ENCODE peak calls at places on chromosomes 6 and 20, in six cellular contexts. H is endothelial cell, U is endodermal cell, I is cardiac fibroblast, F is omental fat pad, J is dorsolateral prefrontal cortex. O is an unnamed sample.

GRCh38 chr6:5076931-5077330 is 8.2 kb upstream of the PPP1R3G start:
- DNase-seq in F (no peak), U (no peak), I (no peak), H (no peak), J (no peak), O (no peak)

GRCh38 chr6:169045486-169045885 is 208.2 kb downstream of the THBS2 start:
- DNase-seq in J (peak), U (no peak), F (no peak), H (no peak), I (no peak), O (no peak)

GRCh38 chr6:113449051-113449450 is 408.1 kb upstream of the MARCKS start:
- DNase-seq in F (no peak), I (peak), H (no peak), J (no peak), U (no peak), O (no peak)

GRCh38 chr6:156780117-156780641 is 3.0 kb downstream of the ARID1B start:
- DNase-seq in H (no peak), U (peak), J (peak), F (no peak), I (peak), O (no peak)

GRCh38 chr6:140537834-140538680 is 1163.6 kb upstream of the CITED2 start:
- DNase-seq in H (no peak), U (peak), J (no peak), F (no peak), I (peak), O (peak)

GRCh38 chr20:53001502-53002301 is 29.5 kb downstream of the TSHZ2 start:
- DNase-seq in U (no peak), F (no peak), I (no peak), J (no peak), H (no peak), O (no peak)

GRCh38 chr6:149235130-149235561 is 82.4 kb upstream of the TAB2 start:
- DNase-seq in J (no peak), F (no peak), H (no peak), I (peak), U (no peak), O (no peak)

GRCh38 chr20:49984426-49985153 is 1.8 kb downstream of the SNAI1 start:
- DNase-seq in I (no peak), J (no peak), U (no peak), F (no peak), H (no peak), O (no peak)

GRCh38 chr6:130624046-130624445 is 203.2 kb upstream of the SMLR1 start:
- DNase-seq in H (no peak), I (peak), J (no peak), U (no peak), F (no peak), O (no peak)

GRCh38 chr6:134132494-134133141 is 80.2 kb upstream of the SLC2A12 start:
- DNase-seq in I (no peak), F (no peak), U (no peak), J (no peak), H (no peak), O (no peak)

GRCh38 chr20:38246357-38247165 is 14.0 kb downstream of the KIAA1755 start:
- DNase-seq in J (no peak), H (no peak), U (no peak), I (no peak), F (no peak), O (no peak)

GRCh38 chr6:36197739-36198221 is 1.2 kb downstream of the BRPF3 start:
- DNase-seq in F (no peak), U (no peak), J (peak), I (peak), H (no peak), O (no peak)

GRCh38 chr6:151128764-151129370 is 110.9 kb upstream of the AKAP12 start:
- DNase-seq in I (no peak), J (no peak), U (peak), H (no peak), F (no peak), O (peak)

GRCh38 chr6:168670386-168670985 is 229.5 kb downstream of the SMOC2 start:
- DNase-seq in I (no peak), H (no peak), U (no peak), J (no peak), F (no peak), O (no peak)

GRCh38 chr6:35213824-35214756 is at the start of gene SCUBE3:
- DNase-seq in U (peak), H (peak), J (no peak), I (peak), F (no peak), O (peak)

GRCh38 chr20:59163641-59164530 is at the start of gene ZNF831:
- DNase-seq in F (no peak), U (no peak), I (no peak), H (no peak), J (no peak), O (no peak)

GRCh38 chr20:7703436-7703835 is 236.8 kb downstream of the HAO1 start:
- DNase-seq in F (no peak), H (no peak), I (no peak), U (no peak), J (no peak), O (no peak)

GRCh38 chr6:48032156-48032555 is 78.8 kb downstream of the PTCHD4 start:
- DNase-seq in I (peak), J (no peak), F (no peak), U (no peak), H (no peak), O (no peak)

GRCh38 chr6:158661156-158661555 is 11.3 kb downstream of the SYTL3 start:
- DNase-seq in H (no peak), I (no peak), F (no peak), U (no peak), J (no peak), O (no peak)

GRCh38 chr6:147043994-147044477 is 160.2 kb upstream of the STXBP5 start:
- DNase-seq in F (no peak), I (peak), H (no peak), J (no peak), U (no peak), O (no peak)

GRCh38 chr20:58661298-58662141 is 10.4 kb downstream of the STX16 start:
- DNase-seq in H (no peak), U (no peak), J (no peak), I (no peak), F (no peak), O (no peak)

GRCh38 chr6:41560440-41561192 is 14.4 kb downstream of the FOXP4 start:
- DNase-seq in U (peak), I (peak), J (no peak), H (peak), F (no peak), O (peak)

GRCh38 chr6:15504040-15504491 is 158.8 kb downstream of the DTNBP1 start:
- DNase-seq in I (peak), F (peak), H (no peak), J (peak), U (no peak), O (no peak)

GRCh38 chr6:126176266-126176665 is 163.6 kb upstream of the CENPW start:
- DNase-seq in I (peak), F (no peak), J (no peak), H (no peak), U (no peak), O (no peak)
- TF ChIP-seq CTCF in I (peak), F (no peak), J (no peak), H (no peak), U (peak), O (peak)

GRCh38 chr6:98847392-98847766 is 13.0 kb downstream of the POU3F2 start:
- DNase-seq in I (no peak), J (no peak), F (no peak), H (no peak), U (peak), O (peak)

GRCh38 chr6:98845201-98846020 is 11.0 kb downstream of the POU3F2 start:
- DNase-seq in F (peak), I (peak), J (peak), H (peak), U (peak), O (peak)

GRCh38 chr6:98847767-98848538 is 13.6 kb downstream of the POU3F2 start:
- DNase-seq in H (peak), F (no peak), U (peak), I (no peak), J (no peak), O (peak)

GRCh38 chr6:98844244-98845161 is 10.1 kb downstream of the POU3F2 start:
- DNase-seq in U (peak), J (no peak), F (no peak), I (no peak), H (peak), O (no peak)

GRCh38 chr6:98846021-98846380 is 11.6 kb downstream of the POU3F2 start:
- DNase-seq in H (no peak), F (no peak), I (no peak), U (no peak), J (no peak), O (no peak)
- TF ChIP-seq CTCF in H (no peak), F (no peak), I (no peak), U (no peak), J (no peak), O (no peak)

GRCh38 chr6:138372711-138373463 is 4.8 kb upstream of the SMIM28 start:
- DNase-seq in I (peak), J (no peak), H (no peak), U (no peak), F (no peak), O (no peak)
- TF ChIP-seq CTCF in I (peak), J (no peak), H (no peak), U (peak), F (no peak), O (peak)

GRCh38 chr20:3786126-3786484 is 435 bp downstream of the CENPB start:
- DNase-seq in F (no peak), H (peak), U (peak), J (peak), I (peak), O (no peak)
- TF ChIP-seq CTCF in F (no peak), H (no peak), U (no peak), J (no peak), I (no peak), O (no peak)